ENCODE peak calls at places on chromosome 1, in ten cellular contexts. G, W, J, Z, X, I, U, M, S and E are unnamed samples.

GRCh38 chr1:160144921-160145320 is 6.5 kb upstream of the ATP1A4 start:
- DNase-seq in G (peak), W (no peak), J (peak), Z (no peak), X (peak), I (no peak), U (no peak), M (no peak), S (peak), E (no peak)

GRCh38 chr1:160546942-160547341 is 23.9 kb upstream of the SLAMF6 start:
- DNase-seq in G (no peak), W (no peak), J (no peak), Z (no peak), X (no peak), I (no peak), U (no peak), M (no peak), S (no peak), E (no peak)

GRCh38 chr1:170284425-170284824 is 138.7 kb downstream of the NTMT2 start:
- DNase-seq in G (no peak), W (no peak), J (no peak), Z (no peak), X (no peak), I (no peak), U (no peak), M (no peak), S (no peak), E (no peak)

GRCh38 chr1:16152521-16153087 is 3.3 kb downstream of the EPHA2 start:
- DNase-seq in G (peak), W (no peak), J (peak), Z (peak), X (peak), I (no peak), U (no peak), M (no peak), S (peak), E (no peak)

GRCh38 chr1:201468501-201468843 is 516 bp downstream of the PHLDA3 start:
- DNase-seq in G (no peak), W (peak), J (peak), Z (peak), X (peak), I (no peak), U (no peak), M (no peak), S (peak), E (no peak)

GRCh38 chr1:50978144-50978851 is 8.3 kb downstream of the CDKN2C start:
- DNase-seq in G (peak), W (peak), J (peak), Z (peak), X (peak), I (peak), U (no peak), M (no peak), S (peak), E (no peak)

GRCh38 chr1:241331328-241331693 is 25.7 kb downstream of the RGS7 start:
- DNase-seq in G (no peak), W (no peak), J (no peak), Z (no peak), X (no peak), I (no peak), U (no peak), M (no peak), S (no peak), E (no peak)

GRCh38 chr1:187001198-187001904 is 172.6 kb downstream of the PLA2G4A start:
- DNase-seq in G (no peak), W (peak), J (no peak), Z (no peak), X (no peak), I (no peak), U (no peak), M (no peak), S (peak), E (peak)

GRCh38 chr1:52842643-52843310 is at the start of gene ZYG11A:
- DNase-seq in G (peak), W (peak), J (peak), Z (no peak), X (peak), I (no peak), U (no peak), M (no peak), S (peak), E (peak)

GRCh38 chr1:5747428-5748285 is 244.6 kb downstream of the NPHP4 start:
- DNase-seq in G (no peak), W (no peak), J (no peak), Z (no peak), X (no peak), I (peak), U (no peak), M (no peak), S (peak), E (no peak)

GRCh38 chr1:10897981-10898728 is 101.7 kb upstream of the CASZ1 start:
- DNase-seq in G (no peak), W (no peak), J (no peak), Z (no peak), X (no peak), I (no peak), U (no peak), M (no peak), S (peak), E (no peak)

GRCh38 chr1:62796151-62796680 is 12.3 kb downstream of the ATG4C start:
- DNase-seq in G (no peak), W (no peak), J (no peak), Z (no peak), X (no peak), I (no peak), U (no peak), M (no peak), S (no peak), E (no peak)

GRCh38 chr1:215891673-215892072 is 324.6 kb downstream of the KCTD3 start:
- DNase-seq in G (no peak), W (no peak), J (no peak), Z (no peak), X (no peak), I (no peak), U (no peak), M (no peak), S (no peak), E (no peak)

GRCh38 chr1:24765308-24765988 is 20.2 kb downstream of the CLIC4 start:
- DNase-seq in G (no peak), W (no peak), J (no peak), Z (no peak), X (no peak), I (no peak), U (no peak), M (no peak), S (peak), E (no peak)

GRCh38 chr1:192227330-192227729 is 69.1 kb downstream of the RGS18 start:
- DNase-seq in G (no peak), W (no peak), J (no peak), Z (no peak), X (no peak), I (no peak), U (no peak), M (no peak), S (no peak), E (no peak)

GRCh38 chr1:180247061-180247460 is 17.0 kb downstream of the LHX4 start:
- DNase-seq in G (no peak), W (no peak), J (no peak), Z (no peak), X (no peak), I (peak), U (no peak), M (no peak), S (no peak), E (no peak)

GRCh38 chr1:110962892-110963665 is 643 bp downstream of the LRIF1 start:
- DNase-seq in G (peak), W (peak), J (peak), Z (peak), X (peak), I (peak), U (peak), M (peak), S (peak), E (peak)

GRCh38 chr1:216902669-216903388 is 179.6 kb upstream of the ESRRG start:
- DNase-seq in G (no peak), W (no peak), J (no peak), Z (no peak), X (no peak), I (no peak), U (no peak), M (peak), S (peak), E (no peak)

GRCh38 chr1:205536759-205537361 is 32.4 kb downstream of the CDK18 start:
- DNase-seq in G (no peak), W (no peak), J (no peak), Z (peak), X (no peak), I (peak), U (no peak), M (peak), S (no peak), E (no peak)

GRCh38 chr1:153550398-153550758 is 1.3 kb upstream of the S100A3 start:
- DNase-seq in G (no peak), W (no peak), J (no peak), Z (no peak), X (no peak), I (no peak), U (no peak), M (no peak), S (no peak), E (no peak)

GRCh38 chr1:234962340-234962989 is 166.2 kb downstream of the TOMM20 start:
- DNase-seq in G (peak), W (peak), J (no peak), Z (no peak), X (no peak), I (peak), U (peak), M (no peak), S (peak), E (peak)

GRCh38 chr1:2314297-2314802 is 77.0 kb downstream of the MORN1 start:
- DNase-seq in G (peak), W (peak), J (peak), Z (peak), X (peak), I (peak), U (no peak), M (no peak), S (peak), E (no peak)

GRCh38 chr1:204084247-204084772 is 11.4 kb downstream of the SOX13 start:
- DNase-seq in G (peak), W (no peak), J (peak), Z (peak), X (peak), I (peak), U (no peak), M (peak), S (no peak), E (no peak)

GRCh38 chr1:225770586-225771248 is 6.9 kb upstream of the SRP9 start:
- DNase-seq in G (no peak), W (no peak), J (peak), Z (no peak), X (peak), I (no peak), U (no peak), M (no peak), S (no peak), E (no peak)

GRCh38 chr1:247268390-247269045 is 12.6 kb downstream of the VN1R5 start:
- DNase-seq in G (no peak), W (no peak), J (no peak), Z (no peak), X (no peak), I (no peak), U (no peak), M (no peak), S (peak), E (no peak)

GRCh38 chr1:219317762-219318353 is 144.2 kb downstream of the LYPLAL1 start:
- DNase-seq in G (no peak), W (peak), J (peak), Z (peak), X (peak), I (no peak), U (no peak), M (no peak), S (peak), E (no peak)

GRCh38 chr1:203682401-203683383 is 56.1 kb downstream of the ATP2B4 start:
- DNase-seq in G (no peak), W (peak), J (no peak), Z (no peak), X (peak), I (no peak), U (no peak), M (no peak), S (no peak), E (no peak)

GRCh38 chr1:206004269-206004800 is 1.1 kb upstream of the RAB7B start:
- DNase-seq in G (no peak), W (no peak), J (no peak), Z (peak), X (no peak), I (no peak), U (no peak), M (no peak), S (peak), E (no peak)

GRCh38 chr1:217369271-217369981 is 261.5 kb downstream of the GPATCH2 start:
- DNase-seq in G (no peak), W (no peak), J (peak), Z (no peak), X (peak), I (no peak), U (peak), M (no peak), S (no peak), E (no peak)

GRCh38 chr1:228767636-228768344 is 32.5 kb downstream of the RHOU start:
- DNase-seq in G (peak), W (no peak), J (no peak), Z (peak), X (no peak), I (no peak), U (no peak), M (no peak), S (no peak), E (no peak)

GRCh38 chr1:14778882-14779594 is 180.6 kb downstream of the KAZN start:
- DNase-seq in G (peak), W (peak), J (peak), Z (peak), X (peak), I (no peak), U (no peak), M (no peak), S (no peak), E (no peak)

GRCh38 chr1:10900265-10900651 is 103.8 kb upstream of the CASZ1 start:
- DNase-seq in G (no peak), W (no peak), J (no peak), Z (peak), X (no peak), I (no peak), U (no peak), M (peak), S (no peak), E (no peak)

GRCh38 chr1:28540651-28541050 is 12.2 kb upstream of the TRNAU1AP start:
- DNase-seq in G (no peak), W (no peak), J (no peak), Z (peak), X (peak), I (no peak), U (no peak), M (no peak), S (no peak), E (no peak)

GRCh38 chr1:109777980-109778625 is 14.4 kb upstream of the EPS8L3 start:
- DNase-seq in G (no peak), W (no peak), J (no peak), Z (no peak), X (no peak), I (peak), U (no peak), M (no peak), S (no peak), E (no peak)

GRCh38 chr1:166698771-166699170 is 140.5 kb upstream of the POGK start:
- DNase-seq in G (no peak), W (no peak), J (no peak), Z (no peak), X (no peak), I (no peak), U (no peak), M (no peak), S (no peak), E (no peak)

GRCh38 chr1:8031176-8031785 is 5.2 kb upstream of the ERRFI1 start:
- DNase-seq in G (peak), W (peak), J (peak), Z (no peak), X (peak), I (no peak), U (no peak), M (no peak), S (no peak), E (no peak)

GRCh38 chr1:99855914-99856450 is 5.8 kb downstream of the AGL start:
- DNase-seq in G (no peak), W (no peak), J (no peak), Z (no peak), X (no peak), I (no peak), U (no peak), M (no peak), S (peak), E (no peak)

GRCh38 chr1:7570311-7570710 is 200.8 kb upstream of the VAMP3 start:
- DNase-seq in G (no peak), W (no peak), J (no peak), Z (no peak), X (no peak), I (no peak), U (no peak), M (no peak), S (no peak), E (no peak)

GRCh38 chr1:25430073-25430665 is 528 bp upstream of the MACO1 start:
- DNase-seq in G (peak), W (peak), J (peak), Z (peak), X (peak), I (peak), U (no peak), M (peak), S (peak), E (peak)

GRCh38 chr1:38578444-38578951 is 281.1 kb downstream of the RRAGC start:
- DNase-seq in G (no peak), W (no peak), J (peak), Z (peak), X (peak), I (peak), U (no peak), M (no peak), S (peak), E (no peak)

GRCh38 chr1:38577385-38577784 is 282.2 kb downstream of the RRAGC start:
- DNase-seq in G (no peak), W (no peak), J (no peak), Z (no peak), X (no peak), I (peak), U (no peak), M (no peak), S (no peak), E (no peak)

GRCh38 chr1:38580591-38580990 is 279.0 kb downstream of the RRAGC start:
- DNase-seq in G (no peak), W (no peak), J (no peak), Z (no peak), X (no peak), I (no peak), U (no peak), M (no peak), S (peak), E (no peak)

GRCh38 chr1:38577937-38578443 is 281.6 kb downstream of the RRAGC start:
- DNase-seq in G (no peak), W (no peak), J (no peak), Z (no peak), X (no peak), I (peak), U (no peak), M (no peak), S (peak), E (no peak)

GRCh38 chr1:38579056-38579455 is 280.5 kb downstream of the RRAGC start:
- DNase-seq in G (no peak), W (no peak), J (no peak), Z (no peak), X (no peak), I (peak), U (no peak), M (no peak), S (no peak), E (no peak)
- H3K4me3 ChIP-seq in G (no peak), W (no peak), J (peak), Z (peak), X (peak), I (no peak), U (no peak), M (no peak), S (no peak), E (no peak)

DNA sequence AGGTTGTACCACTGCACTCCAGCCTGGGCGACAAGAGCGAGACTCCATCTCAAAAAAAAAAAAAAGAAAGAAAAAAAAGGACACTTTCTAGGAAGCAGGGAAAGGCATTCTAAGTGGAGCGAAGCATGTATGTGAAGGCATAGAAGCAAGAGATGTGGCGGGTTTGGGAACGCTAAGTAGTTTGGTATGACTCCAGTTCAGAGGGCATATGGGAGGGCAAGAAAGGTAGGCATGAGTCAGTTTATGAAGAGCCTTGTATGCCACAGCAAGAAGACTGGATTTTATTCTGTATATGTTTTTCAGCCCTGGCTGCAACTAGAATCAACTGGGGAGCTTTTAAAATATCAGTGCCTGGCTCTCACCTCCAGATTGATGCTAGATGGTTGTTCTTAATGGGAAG is 4.4 kb upstream of the ELOVL1 start:
- DNase-seq in G (no peak), W (no peak), J (no peak), Z (no peak), X (no peak), I (no peak), U (no peak), M (no peak), S (peak), E (no peak)
- H3K27ac ChIP-seq in G (no peak), W (peak), J (no peak), Z (no peak), X (no peak), I (peak), U (no peak), M (no peak), S (peak), E (peak)

GRCh38 chr1:60388092-60388987 is 314.8 kb upstream of the C1orf87 start:
- DNase-seq in G (no peak), W (no peak), J (no peak), Z (no peak), X (no peak), I (no peak), U (no peak), M (no peak), S (peak), E (no peak)

GRCh38 chr1:60387175-60387574 is 313.6 kb upstream of the C1orf87 start:
- DNase-seq in G (no peak), W (no peak), J (no peak), Z (no peak), X (no peak), I (no peak), U (no peak), M (no peak), S (no peak), E (no peak)

GRCh38 chr1:60390593-60391282 is 317.2 kb upstream of the C1orf87 start:
- DNase-seq in G (no peak), W (no peak), J (no peak), Z (no peak), X (no peak), I (no peak), U (no peak), M (no peak), S (no peak), E (no peak)

DNA sequence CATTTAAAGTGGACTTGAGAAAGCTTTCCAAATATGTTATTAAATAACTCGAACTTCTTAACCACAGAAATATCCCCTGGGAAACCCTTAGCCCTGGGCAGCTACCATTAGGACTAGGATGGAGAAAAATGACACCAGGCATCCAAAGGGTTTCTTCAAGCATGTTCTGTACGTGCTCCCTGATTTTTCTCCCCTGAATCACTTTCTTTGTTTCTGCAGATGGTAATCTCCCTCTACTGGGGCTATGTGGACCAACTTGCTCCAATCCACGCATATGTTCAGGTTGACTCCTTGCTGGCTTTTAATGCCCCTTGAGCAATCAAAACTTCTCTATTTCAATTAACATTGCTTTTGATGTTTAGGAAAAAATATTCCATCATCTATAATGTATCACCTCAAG is 312.7 kb upstream of the C1orf87 start:
- DNase-seq in G (no peak), W (no peak), J (no peak), Z (no peak), X (no peak), I (no peak), U (no peak), M (no peak), S (peak), E (no peak)
- TF ChIP-seq CTCF in G (no peak), W (no peak), J (no peak), Z (no peak), X (no peak), I (no peak), U (no peak), M (no peak), S (no peak), E (no peak)

DNA sequence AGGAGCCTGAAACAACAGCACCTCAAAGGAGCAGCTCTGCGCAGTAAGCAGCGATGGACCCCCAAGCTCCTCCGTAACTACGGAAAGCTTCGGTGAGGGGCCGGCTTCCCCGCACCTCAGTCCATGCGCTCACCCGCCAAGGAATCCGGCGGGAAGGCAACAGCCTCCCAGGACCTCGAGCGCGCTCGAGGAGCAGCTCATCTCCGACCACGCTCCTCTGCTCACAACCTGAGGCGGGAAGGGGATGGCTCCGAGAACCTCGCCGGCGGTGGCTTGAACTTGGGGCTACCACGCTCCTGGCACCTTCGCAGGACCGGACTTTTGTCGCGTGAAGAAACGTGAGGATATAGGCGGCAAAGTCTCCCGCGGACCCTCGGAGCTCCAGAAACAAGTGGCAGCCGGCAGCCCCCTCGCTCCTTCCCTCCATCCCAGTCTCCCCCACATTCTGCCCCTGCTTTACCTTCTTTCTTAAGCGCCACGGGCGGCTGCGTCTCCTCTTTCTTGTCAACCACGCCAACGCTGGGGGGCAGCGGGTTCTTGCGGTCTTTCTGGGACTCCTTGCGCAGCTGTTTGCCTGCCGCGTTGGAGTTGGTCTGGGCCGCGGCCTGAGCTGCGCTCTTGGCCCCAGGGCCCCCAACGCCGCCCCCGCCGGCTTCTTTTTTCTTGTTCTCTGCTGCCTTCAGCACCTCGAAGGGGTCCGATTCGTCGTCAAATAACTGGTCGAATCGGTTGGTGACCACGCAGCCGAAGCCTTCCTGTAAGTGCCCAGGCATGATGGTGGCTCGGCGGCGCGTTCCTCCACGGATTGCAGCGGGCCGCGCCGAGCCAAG is 459 bp downstream of the SERBP1 start:
- DNase-seq in G (peak), W (peak), J (peak), Z (no peak), X (peak), I (peak), U (no peak), M (peak), S (no peak), E (no peak)
- H3K4me3 ChIP-seq in G (peak), W (peak), J (peak), Z (peak), X (peak), I (peak), U (peak), M (peak), S (peak), E (peak)